ENCODE peak calls at places on chromosome 1, in five cellular contexts. X, T, N, G and Y are unnamed samples.

GRCh38 chr1:62299426-62300200 is 19.6 kb downstream of the KANK4 start:
- DNase-seq in X (peak), T (no peak), N (no peak), G (no peak), Y (no peak)

GRCh38 chr1:246365708-246366107 is 141.4 kb downstream of the SMYD3 start:
- DNase-seq in X (no peak), G (no peak), N (no peak), T (no peak), Y (no peak)

GRCh38 chr1:181397841-181398240 is 85.5 kb upstream of the CACNA1E start:
- DNase-seq in N (no peak), T (no peak), X (no peak), G (no peak), Y (no peak)

GRCh38 chr1:197614916-197615692 is 160.2 kb downstream of the DENND1B start:
- DNase-seq in N (peak), G (no peak), X (peak), T (no peak), Y (no peak)

GRCh38 chr1:205319081-205320018 is 2.2 kb downstream of the NUAK2 start:
- DNase-seq in T (no peak), X (peak), N (peak), G (no peak), Y (peak)

GRCh38 chr1:27550510-27551169 is 53.3 kb downstream of the AHDC1 start:
- DNase-seq in N (no peak), X (no peak), G (no peak), T (no peak), Y (no peak)

GRCh38 chr1:218930879-218931278 is 242.8 kb upstream of the LYPLAL1 start:
- DNase-seq in X (no peak), G (no peak), T (no peak), N (peak), Y (no peak)

GRCh38 chr1:213295860-213296259 is 244.8 kb downstream of the RPS6KC1 start:
- DNase-seq in G (no peak), X (no peak), T (no peak), N (no peak), Y (no peak)

GRCh38 chr1:54937469-54937868 is 43.0 kb upstream of the TMEM61 start:
- DNase-seq in N (no peak), X (no peak), T (no peak), G (no peak), Y (no peak)

GRCh38 chr1:248926401-248927182 is 20.6 kb downstream of the PGBD2 start:
- DNase-seq in T (no peak), G (no peak), X (no peak), N (peak), Y (no peak)

GRCh38 chr1:234730542-234731370 is 120.8 kb upstream of the IRF2BP2 start:
- DNase-seq in G (no peak), X (no peak), T (no peak), N (no peak), Y (no peak)

GRCh38 chr1:28509705-28510349 is 4.0 kb downstream of the RCC1 start:
- DNase-seq in X (no peak), G (no peak), N (peak), T (no peak), Y (no peak)

GRCh38 chr1:207811319-207811718 is 59.5 kb downstream of the CD46 start:
- DNase-seq in G (no peak), N (no peak), T (no peak), X (no peak), Y (no peak)

GRCh38 chr1:15328245-15328784 is 81.3 kb downstream of the FHAD1 start:
- DNase-seq in X (no peak), T (no peak), N (peak), G (no peak), Y (no peak)

GRCh38 chr1:90133133-90133532 is 138.2 kb downstream of the ZNF326 start:
- DNase-seq in N (peak), T (peak), X (peak), G (no peak), Y (no peak)

GRCh38 chr1:33872681-33873080 is 8.8 kb downstream of the HMGB4 start:
- DNase-seq in N (no peak), T (no peak), X (no peak), G (no peak), Y (no peak)

GRCh38 chr1:100862591-100862990 is 32.1 kb downstream of the EXTL2 start:
- DNase-seq in X (no peak), N (peak), G (no peak), T (no peak), Y (no peak)

GRCh38 chr1:156498447-156499193 is 2.0 kb downstream of the MEF2D start:
- DNase-seq in G (no peak), T (no peak), N (peak), X (no peak), Y (peak)

GRCh38 chr1:21655748-21656147 is 13.4 kb downstream of the RAP1GAP start:
- DNase-seq in G (peak), X (peak), T (peak), N (no peak), Y (peak)

GRCh38 chr1:150164224-150164623 is 14.5 kb downstream of the PLEKHO1 start:
- DNase-seq in X (no peak), T (no peak), G (no peak), N (no peak), Y (no peak)

GRCh38 chr1:112399456-112399855 is 3.4 kb downstream of the CTTNBP2NL start:
- DNase-seq in G (no peak), X (no peak), T (no peak), N (no peak), Y (no peak)

GRCh38 chr1:2258996-2259395 is 30.9 kb downstream of the SKI start:
- DNase-seq in X (no peak), N (no peak), T (no peak), G (no peak), Y (no peak)

GRCh38 chr1:113226118-113226517 is 153.1 kb downstream of the LRIG2 start:
- DNase-seq in G (no peak), N (peak), X (no peak), T (no peak), Y (no peak)

GRCh38 chr1:86811128-86811527 is 102.8 kb downstream of the SELENOF start:
- DNase-seq in X (no peak), T (no peak), G (no peak), N (no peak), Y (no peak)

GRCh38 chr1:44881011-44881632 is 38.1 kb upstream of the PTCH2 start:
- DNase-seq in N (peak), T (no peak), G (peak), X (no peak), Y (no peak)

GRCh38 chr1:156704930-156705320 is 458 bp downstream of the CRABP2 start:
- DNase-seq in N (peak), T (no peak), X (no peak), G (no peak), Y (peak)

GRCh38 chr1:5725855-5726585 is 266.2 kb downstream of the NPHP4 start:
- DNase-seq in N (no peak), G (no peak), X (no peak), T (no peak), Y (no peak)

GRCh38 chr1:94153133-94153532 is 32.2 kb upstream of the ABCA4 start:
- DNase-seq in X (no peak), T (no peak), N (no peak), G (no peak), Y (no peak)

GRCh38 chr1:201426395-201427310 is 5.1 kb upstream of the TNNI1 start:
- DNase-seq in N (no peak), T (no peak), X (no peak), G (no peak), Y (no peak)

GRCh38 chr1:16116625-16117024 is 39.2 kb downstream of the EPHA2 start:
- DNase-seq in N (no peak), G (no peak), X (no peak), T (peak), Y (no peak)

GRCh38 chr1:243740255-243740999 is 109.6 kb downstream of the AKT3 start:
- DNase-seq in N (no peak), G (no peak), T (no peak), X (no peak), Y (no peak)

GRCh38 chr1:115183711-115184259 is 94.5 kb upstream of the TSPAN2 start:
- DNase-seq in N (peak), T (no peak), G (no peak), X (no peak), Y (no peak)

GRCh38 chr1:76682152-76682551 is 185.1 kb upstream of the ST6GALNAC5 start:
- DNase-seq in N (no peak), X (no peak), G (no peak), T (no peak), Y (no peak)

GRCh38 chr1:202105571-202106339 is 17.0 kb upstream of the GPR37L1 start:
- DNase-seq in T (peak), X (no peak), G (no peak), N (peak), Y (peak)

GRCh38 chr1:109498161-109498801 is 4.4 kb downstream of the CYB561D1 start:
- DNase-seq in N (peak), G (no peak), T (peak), X (no peak), Y (no peak)

GRCh38 chr1:2494323-2494693 is 18.2 kb downstream of the PLCH2 start:
- DNase-seq in X (peak), N (peak), G (peak), T (no peak), Y (peak)

GRCh38 chr1:94715311-94715710 is 104.8 kb upstream of the SLC44A3 start:
- DNase-seq in N (no peak), X (no peak), T (no peak), G (no peak), Y (no peak)

GRCh38 chr1:53835491-53835890 is 2.6 kb downstream of the NDC1 start:
- DNase-seq in T (no peak), G (no peak), X (no peak), N (no peak), Y (no peak)

GRCh38 chr1:22420456-22421053 is 31.1 kb upstream of the ZBTB40 start:
- DNase-seq in G (no peak), T (peak), N (peak), X (peak), Y (peak)

DNA sequence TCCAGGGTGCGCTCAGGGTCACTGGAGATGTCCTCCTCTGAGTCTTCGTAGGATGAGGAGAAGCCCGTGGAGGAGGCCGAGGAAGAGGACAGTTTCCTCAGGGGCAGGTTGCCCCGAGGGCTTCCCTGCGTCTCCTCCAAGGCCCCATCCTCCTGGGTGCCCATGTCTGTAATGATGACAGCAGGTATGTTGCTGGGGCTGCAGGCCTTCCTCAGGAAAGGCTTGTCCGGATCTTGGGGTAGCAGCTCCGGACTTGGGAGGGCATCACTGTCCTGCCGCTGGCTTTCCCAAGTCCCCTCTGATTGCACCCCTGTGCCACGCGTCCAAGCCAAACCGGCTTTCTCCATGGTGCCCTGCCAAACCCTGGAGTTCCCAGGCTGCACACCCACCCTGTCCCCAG is 3.5 kb downstream of the ITPKB start:
- DNase-seq in G (no peak), T (no peak), X (no peak), N (no peak), Y (no peak)
- H3K4me2 ChIP-seq in G (no peak), T (no peak), X (no peak), N (no peak), Y (peak)

GRCh38 chr1:40383095-40383487 is 9.6 kb downstream of the SMAP2 start:
- DNase-seq in N (no peak), X (no peak), G (no peak), T (peak), Y (no peak)

GRCh38 chr1:40384887-40385286 is 11.4 kb downstream of the SMAP2 start:
- DNase-seq in X (no peak), G (no peak), T (no peak), N (no peak), Y (no peak)

GRCh38 chr1:40383488-40384412 is 10.2 kb downstream of the SMAP2 start:
- DNase-seq in G (no peak), T (no peak), X (peak), N (peak), Y (no peak)

GRCh38 chr1:40385437-40386310 is 12.1 kb downstream of the SMAP2 start:
- DNase-seq in N (no peak), X (no peak), G (no peak), T (no peak), Y (no peak)

DNA sequence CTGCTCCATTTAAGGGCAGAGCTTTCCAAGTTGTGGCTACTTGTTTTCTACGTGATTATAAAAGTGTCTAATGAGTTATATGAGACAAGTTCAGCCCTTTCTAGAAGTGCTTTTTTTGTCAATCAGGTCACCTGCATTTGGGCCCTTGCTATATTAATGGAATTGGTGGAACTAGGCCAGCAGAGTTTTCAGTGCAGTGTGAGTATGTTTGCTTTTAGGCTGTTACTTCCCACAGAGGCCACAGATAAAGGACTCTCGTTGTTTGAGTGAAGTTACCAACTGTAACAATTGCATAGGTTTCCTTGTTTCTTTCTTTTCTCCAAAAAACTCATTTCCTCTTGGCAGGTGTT is 10.9 kb downstream of the SMAP2 start:
- DNase-seq in T (no peak), N (no peak), G (no peak), X (peak), Y (no peak)
- H3K4me2 ChIP-seq in T (no peak), N (no peak), G (no peak), X (peak), Y (no peak)

GRCh38 chr1:160865316-160865715 is 2.6 kb upstream of the CD244 start:
- DNase-seq in G (no peak), X (no peak), T (no peak), N (no peak), Y (no peak)
- H3K4me2 ChIP-seq in G (no peak), X (peak), T (no peak), N (no peak), Y (no peak)

GRCh38 chr1:24535021-24535424 is 20.9 kb upstream of the NCMAP start:
- DNase-seq in X (no peak), N (no peak), G (no peak), T (no peak), Y (no peak)
- H3K4me2 ChIP-seq in X (no peak), N (no peak), G (no peak), T (no peak), Y (no peak)

GRCh38 chr1:154846921-154847442 is 23.1 kb downstream of the KCNN3 start:
- DNase-seq in T (no peak), G (no peak), X (no peak), N (no peak), Y (no peak)

GRCh38 chr1:154843913-154844681 is 26.0 kb downstream of the KCNN3 start:
- DNase-seq in G (no peak), T (no peak), N (no peak), X (no peak), Y (peak)

GRCh38 chr1:154845174-154845573 is 24.9 kb downstream of the KCNN3 start:
- DNase-seq in T (no peak), N (no peak), X (no peak), G (no peak), Y (no peak)

GRCh38 chr1:154847891-154848290 is 22.2 kb downstream of the KCNN3 start:
- DNase-seq in X (no peak), T (no peak), N (no peak), G (no peak), Y (no peak)

GRCh38 chr1:154845879-154846278 is 24.2 kb downstream of the KCNN3 start:
- DNase-seq in X (no peak), N (no peak), G (no peak), T (no peak), Y (no peak)
- H3K4me2 ChIP-seq in X (no peak), N (no peak), G (no peak), T (no peak), Y (no peak)